ENCODE peak calls at places on chromosome 4, in eight cellular contexts. V is cardiac fibroblast; I is H9; S is CD4-positive, alpha-beta T cell; H is mammary epithelial cell; O is GM20000; Z is AG09309; N is suprapubic skin. E is an unnamed sample.

GRCh38 chr4:82745173-82745842 is 53.3 kb downstream of the SCD5 start:
- DNase-seq in V (peak; percentile 44), I (no peak), S (no peak), H (peak; percentile 94), O (no peak), Z (peak; percentile 42), N (no peak), E (no peak)

GRCh38 chr4:47913858-47914218 is 545 bp downstream of the NFXL1 start:
- DNase-seq in V (no peak), I (peak; percentile 59), S (peak; percentile 13), H (peak; percentile 50), O (peak; percentile 13), Z (no peak), N (peak; percentile 79), E (peak; percentile 28)

GRCh38 chr4:19130836-19131235 is 1109.3 kb upstream of the LCORL start:
- DNase-seq in V (peak; percentile 13), I (no peak), S (no peak), H (peak; percentile 1), O (no peak), Z (no peak), N (no peak), E (no peak)

GRCh38 chr4:119124314-119124713 is 11.3 kb upstream of the MYOZ2 start:
- DNase-seq in V (no peak), I (no peak), S (no peak), H (peak; percentile 8), O (no peak), Z (peak; percentile 67), N (no peak), E (no peak)

GRCh38 chr4:94332983-94333590 is 9.5 kb downstream of the HPGDS start:
- DNase-seq in V (peak; percentile 33), I (no peak), S (no peak), H (no peak), O (no peak), Z (no peak), N (no peak), E (no peak)

GRCh38 chr4:150244600-150244999 is 166.4 kb downstream of the DCLK2 start:
- DNase-seq in V (peak; percentile 70), I (no peak), S (no peak), H (no peak), O (no peak), Z (no peak), N (no peak), E (no peak)

GRCh38 chr4:88697113-88697512 is 516 bp downstream of the NAP1L5 start:
- DNase-seq in V (peak; percentile 30), I (no peak), S (no peak), H (no peak), O (no peak), Z (no peak), N (no peak), E (no peak)

GRCh38 chr4:186931519-186931918 is 207.9 kb upstream of the FAT1 start:
- DNase-seq in V (peak; percentile 59), I (no peak), S (no peak), H (peak; percentile 54), O (no peak), Z (peak; percentile 75), N (no peak), E (no peak)

GRCh38 chr4:138870739-138871633 is 144.6 kb upstream of the NOCT start:
- DNase-seq in V (peak; percentile 80), I (peak; percentile 67), S (peak; percentile 10), H (peak; percentile 52), O (peak; percentile 69), Z (peak; percentile 47), N (no peak), E (peak; percentile 67)

GRCh38 chr4:48796927-48797679 is 17.0 kb upstream of the FRYL start:
- DNase-seq in V (no peak), I (no peak), S (no peak), H (no peak), O (no peak), Z (no peak), N (no peak), E (no peak)

GRCh38 chr4:177855543-177856197 is 413.4 kb upstream of the AGA start:
- DNase-seq in V (no peak), I (no peak), S (no peak), H (no peak), O (no peak), Z (no peak), N (no peak), E (no peak)

GRCh38 chr4:184415071-184415470 is 59.3 kb downstream of the IRF2 start:
- DNase-seq in V (no peak), I (no peak), S (no peak), H (peak; percentile 70), O (no peak), Z (no peak), N (no peak), E (no peak)

GRCh38 chr4:7837597-7838135 is 102.0 kb downstream of the AFAP1 start:
- DNase-seq in V (no peak), I (no peak), S (no peak), H (no peak), O (no peak), Z (no peak), N (no peak), E (no peak)

GRCh38 chr4:57163530-57164459 is 53.6 kb upstream of the IGFBP7 start:
- DNase-seq in V (peak; percentile 85), I (peak; percentile 92), S (peak; percentile 57), H (peak; percentile 74), O (peak; percentile 81), Z (no peak), N (peak; percentile 82), E (peak; percentile 82)

GRCh38 chr4:165502919-165503907 is 124.4 kb downstream of the CPE start:
- DNase-seq in V (peak; percentile 65), I (no peak), S (no peak), H (peak; percentile 60), O (peak; percentile 8), Z (no peak), N (no peak), E (peak; percentile 14)

GRCh38 chr4:3201718-3202702 is 46.9 kb upstream of the MSANTD1 start:
- DNase-seq in V (peak; percentile 38), I (no peak), S (peak; percentile 61), H (no peak), O (peak; percentile 64), Z (no peak), N (peak; percentile 60), E (peak; percentile 61)

GRCh38 chr4:80091184-80091583 is 18.2 kb upstream of the ANTXR2 start:
- DNase-seq in V (no peak), I (no peak), S (no peak), H (no peak), O (no peak), Z (no peak), N (no peak), E (no peak)

GRCh38 chr4:137531951-137532868 is at the start of gene PCDH18:
- DNase-seq in V (peak; percentile 97), I (peak; percentile 91), S (no peak), H (peak; percentile 15), O (peak; percentile 24), Z (peak; percentile 92), N (peak; percentile 89), E (peak; percentile 16)

GRCh38 chr4:128986019-128986418 is 107.3 kb downstream of the SCLT1 start:
- DNase-seq in V (no peak), I (no peak), S (no peak), H (no peak), O (no peak), Z (no peak), N (no peak), E (no peak)

GRCh38 chr4:183100827-183101226 is 1.8 kb downstream of the WWC2 start:
- DNase-seq in V (no peak), I (no peak), S (no peak), H (no peak), O (no peak), Z (no peak), N (no peak), E (no peak)

GRCh38 chr4:56731857-56732256 is 50.8 kb upstream of the HOPX start:
- DNase-seq in V (no peak), I (no peak), S (no peak), H (no peak), O (no peak), Z (no peak), N (no peak), E (no peak)

GRCh38 chr4:39529534-39529933 is 2.3 kb upstream of the UGDH start:
- DNase-seq in V (no peak), I (no peak), S (no peak), H (no peak), O (no peak), Z (no peak), N (no peak), E (no peak)

GRCh38 chr4:39526810-39527295 is 386 bp downstream of the UGDH start:
- DNase-seq in V (no peak), I (no peak), S (no peak), H (no peak), O (no peak), Z (no peak), N (no peak), E (peak; percentile 47)

GRCh38 chr4:39526283-39526682 is 956 bp downstream of the UGDH start:
- DNase-seq in V (no peak), I (no peak), S (no peak), H (no peak), O (peak; percentile 20), Z (no peak), N (no peak), E (peak; percentile 15)

GRCh38 chr4:39528056-39528465 is 822 bp upstream of the UGDH start:
- DNase-seq in V (peak; percentile 90), I (no peak), S (no peak), H (no peak), O (no peak), Z (peak; percentile 49), N (no peak), E (no peak)

GRCh38 chr4:39527296-39528055 is at the start of gene UGDH:
- DNase-seq in V (peak; percentile 98), I (peak; percentile 96), S (peak; percentile 87), H (peak; percentile 98), O (peak; percentile 99), Z (peak; percentile 94), N (peak; percentile 96), E (peak; percentile 99)
- TF ChIP-seq CTCF in V (no peak), I (no peak), S (no peak), H (no peak), O (peak; percentile 14), Z (no peak), N (no peak), E (peak; percentile 35)

GRCh38 chr4:189285377-189285776 is 655.3 kb upstream of the FRG1 start:
- DNase-seq in V (no peak), I (peak; percentile 49), S (no peak), H (no peak), O (no peak), Z (no peak), N (no peak), E (no peak)
- TF ChIP-seq CTCF in V (no peak), I (peak; percentile 32), S (no peak), H (no peak), O (no peak), Z (no peak), N (no peak), E (no peak)

GRCh38 chr4:126874533-126874932 is 758.2 kb upstream of the INTU start:
- DNase-seq in V (no peak), I (no peak), S (no peak), H (no peak), O (no peak), Z (no peak), N (no peak), E (no peak)
- TF ChIP-seq CTCF in V (no peak), I (no peak), S (no peak), H (no peak), O (no peak), Z (no peak), N (no peak), E (no peak)

DNA sequence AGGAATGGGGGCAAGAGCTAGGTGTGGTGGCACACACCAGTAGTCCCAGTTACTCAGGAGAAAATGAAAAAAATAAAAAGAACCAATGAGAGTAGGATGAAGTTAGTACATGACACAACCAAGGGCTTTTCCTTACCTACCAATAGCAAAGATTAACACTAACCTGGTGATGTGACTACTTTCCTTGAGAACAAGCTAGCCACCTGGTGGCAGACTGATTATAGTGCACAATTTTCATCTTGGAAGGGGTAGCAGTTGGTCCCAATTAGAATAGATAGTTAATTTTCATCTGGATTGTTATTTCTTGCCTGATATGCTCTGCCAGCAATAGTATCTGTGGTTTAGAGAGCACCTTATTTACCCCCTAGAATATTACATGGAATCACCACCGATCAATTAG is 1216.8 kb upstream of the PABPC4L start:
- DNase-seq in V (peak; percentile 50), I (peak; percentile 32), S (no peak), H (no peak), O (peak; percentile 7), Z (no peak), N (no peak), E (peak; percentile 5)
- TF ChIP-seq CTCF in V (peak; percentile 49), I (peak; percentile 72), S (no peak), H (peak; percentile 50), O (peak; percentile 10), Z (peak; percentile 31), N (no peak), E (no peak)

E was measured in GM10248.